ENCODE peak calls at places on chromosomes 13 and 19, in ten cellular contexts. One of them, this sample, is unnamed.

GRCh38 chr13:28822161-28822560 is 2.0 kb downstream of the MTUS2 start:
- DNase-seq in cardiac fibroblast: no peak
- DNase-seq in CD8-positive, alpha-beta memory T cell: no peak
- DNase-seq in WTC11: no peak
- DNase-seq in fibroblast of lung: no peak
- DNase-seq in left ventricle myocardium inferior: no peak
- DNase-seq in EH: no peak
- DNase-seq in HuH-7: no peak
- DNase-seq in fibroblast of mammary gland: no peak
- DNase-seq in NB4: no peak
- DNase-seq in this sample: no peak

GRCh38 chr13:91242652-91243051 is 104.8 kb upstream of the MIR17HG start:
- DNase-seq in fibroblast of mammary gland: no peak
- DNase-seq in CD8-positive, alpha-beta memory T cell: no peak
- DNase-seq in WTC11: no peak
- DNase-seq in EH: no peak
- DNase-seq in NB4: no peak
- DNase-seq in fibroblast of lung: peak; percentile 1
- DNase-seq in HuH-7: no peak
- DNase-seq in left ventricle myocardium inferior: no peak
- DNase-seq in cardiac fibroblast: no peak
- DNase-seq in this sample: no peak

GRCh38 chr13:35343417-35343816 is 133.1 kb downstream of the MAB21L1 start:
- DNase-seq in left ventricle myocardium inferior: no peak
- DNase-seq in fibroblast of mammary gland: no peak
- DNase-seq in EH: no peak
- DNase-seq in fibroblast of lung: no peak
- DNase-seq in CD8-positive, alpha-beta memory T cell: no peak
- DNase-seq in WTC11: no peak
- DNase-seq in NB4: no peak
- DNase-seq in HuH-7: no peak
- DNase-seq in cardiac fibroblast: no peak
- DNase-seq in this sample: no peak

GRCh38 chr13:48828962-48829405 is 146.7 kb upstream of the FNDC3A start:
- DNase-seq in fibroblast of lung: no peak
- DNase-seq in HuH-7: no peak
- DNase-seq in WTC11: no peak
- DNase-seq in NB4: peak; percentile 17
- DNase-seq in fibroblast of mammary gland: peak; percentile 28
- DNase-seq in left ventricle myocardium inferior: no peak
- DNase-seq in EH: no peak
- DNase-seq in cardiac fibroblast: peak; percentile 45
- DNase-seq in CD8-positive, alpha-beta memory T cell: no peak
- DNase-seq in this sample: no peak

GRCh38 chr13:51201886-51202285 is 20.3 kb upstream of the FAM124A start:
- DNase-seq in fibroblast of mammary gland: no peak
- DNase-seq in CD8-positive, alpha-beta memory T cell: no peak
- DNase-seq in left ventricle myocardium inferior: no peak
- DNase-seq in WTC11: no peak
- DNase-seq in NB4: no peak
- DNase-seq in HuH-7: no peak
- DNase-seq in EH: no peak
- DNase-seq in cardiac fibroblast: no peak
- DNase-seq in fibroblast of lung: no peak
- DNase-seq in this sample: no peak

GRCh38 chr13:49240017-49240416 is 7.7 kb upstream of the CDADC1 start:
- DNase-seq in left ventricle myocardium inferior: no peak
- DNase-seq in cardiac fibroblast: peak; percentile 66
- DNase-seq in HuH-7: no peak
- DNase-seq in fibroblast of mammary gland: peak; percentile 66
- DNase-seq in fibroblast of lung: peak; percentile 60
- DNase-seq in CD8-positive, alpha-beta memory T cell: peak; percentile 24
- DNase-seq in WTC11: peak; percentile 18
- DNase-seq in NB4: peak; percentile 64
- DNase-seq in EH: peak; percentile 38
- DNase-seq in this sample: no peak

GRCh38 chr13:110116072-110116487 is 190.9 kb downstream of the COL4A1 start:
- DNase-seq in fibroblast of lung: peak; percentile 86
- DNase-seq in EH: peak; percentile 74
- DNase-seq in CD8-positive, alpha-beta memory T cell: peak; percentile 4
- DNase-seq in left ventricle myocardium inferior: peak; percentile 47
- DNase-seq in cardiac fibroblast: peak; percentile 77
- DNase-seq in fibroblast of mammary gland: peak; percentile 79
- DNase-seq in NB4: peak; percentile 62
- DNase-seq in HuH-7: peak; percentile 68
- DNase-seq in WTC11: peak; percentile 82
- DNase-seq in this sample: peak; percentile 90

GRCh38 chr19:32174386-32175113 is 170.9 kb upstream of the ZNF507 start:
- DNase-seq in cardiac fibroblast: no peak
- DNase-seq in EH: no peak
- DNase-seq in NB4: no peak
- DNase-seq in CD8-positive, alpha-beta memory T cell: no peak
- DNase-seq in HuH-7: no peak
- DNase-seq in WTC11: no peak
- DNase-seq in fibroblast of mammary gland: no peak
- DNase-seq in left ventricle myocardium inferior: no peak
- DNase-seq in fibroblast of lung: no peak
- DNase-seq in this sample: no peak

GRCh38 chr13:27972619-27972877 is 3.4 kb upstream of the CDX2 start:
- DNase-seq in WTC11: no peak
- DNase-seq in CD8-positive, alpha-beta memory T cell: no peak
- DNase-seq in fibroblast of mammary gland: no peak
- DNase-seq in NB4: no peak
- DNase-seq in cardiac fibroblast: no peak
- DNase-seq in HuH-7: no peak
- DNase-seq in EH: no peak
- DNase-seq in left ventricle myocardium inferior: no peak
- DNase-seq in fibroblast of lung: no peak
- DNase-seq in this sample: no peak

GRCh38 chr13:101624210-101624922 is 171.9 kb downstream of the ITGBL1 start:
- DNase-seq in cardiac fibroblast: no peak
- DNase-seq in WTC11: peak; percentile 22
- DNase-seq in EH: peak; percentile 18
- DNase-seq in CD8-positive, alpha-beta memory T cell: no peak
- DNase-seq in fibroblast of lung: peak; percentile 51
- DNase-seq in NB4: no peak
- DNase-seq in HuH-7: no peak
- DNase-seq in fibroblast of mammary gland: no peak
- DNase-seq in left ventricle myocardium inferior: no peak
- DNase-seq in this sample: no peak

GRCh38 chr19:16336571-16336970 is 11.9 kb downstream of the KLF2 start:
- DNase-seq in WTC11: no peak
- DNase-seq in CD8-positive, alpha-beta memory T cell: no peak
- DNase-seq in left ventricle myocardium inferior: no peak
- DNase-seq in fibroblast of mammary gland: no peak
- DNase-seq in NB4: no peak
- DNase-seq in EH: peak; percentile 81
- DNase-seq in cardiac fibroblast: no peak
- DNase-seq in fibroblast of lung: peak; percentile 56
- DNase-seq in HuH-7: no peak
- DNase-seq in this sample: no peak

GRCh38 chr13:20424959-20425358 is 100.7 kb downstream of the CRYL1 start:
- DNase-seq in CD8-positive, alpha-beta memory T cell: no peak
- DNase-seq in HuH-7: no peak
- DNase-seq in fibroblast of lung: peak; percentile 51
- DNase-seq in cardiac fibroblast: no peak
- DNase-seq in NB4: no peak
- DNase-seq in left ventricle myocardium inferior: no peak
- DNase-seq in WTC11: no peak
- DNase-seq in EH: no peak
- DNase-seq in fibroblast of mammary gland: peak; percentile 58
- DNase-seq in this sample: peak; percentile 74

GRCh38 chr19:35670686-35671085 is 4.4 kb downstream of the UPK1A start:
- DNase-seq in WTC11: no peak
- DNase-seq in cardiac fibroblast: no peak
- DNase-seq in fibroblast of lung: no peak
- DNase-seq in left ventricle myocardium inferior: no peak
- DNase-seq in EH: no peak
- DNase-seq in NB4: no peak
- DNase-seq in HuH-7: no peak
- DNase-seq in CD8-positive, alpha-beta memory T cell: no peak
- DNase-seq in fibroblast of mammary gland: no peak
- DNase-seq in this sample: no peak

GRCh38 chr19:45632468-45633196 is 6.6 kb downstream of the EML2 start:
- DNase-seq in HuH-7: no peak
- DNase-seq in NB4: peak; percentile 35
- DNase-seq in cardiac fibroblast: peak; percentile 87
- DNase-seq in WTC11: peak; percentile 96
- DNase-seq in fibroblast of mammary gland: peak; percentile 84
- DNase-seq in EH: peak; percentile 96
- DNase-seq in left ventricle myocardium inferior: peak; percentile 70
- DNase-seq in fibroblast of lung: peak; percentile 90
- DNase-seq in CD8-positive, alpha-beta memory T cell: peak; percentile 8
- DNase-seq in this sample: peak; percentile 77

GRCh38 chr19:53942001-53942786 is 20.5 kb upstream of the CACNG8 start:
- DNase-seq in WTC11: peak; percentile 100
- DNase-seq in HuH-7: no peak
- DNase-seq in CD8-positive, alpha-beta memory T cell: no peak
- DNase-seq in fibroblast of mammary gland: peak; percentile 10
- DNase-seq in fibroblast of lung: no peak
- DNase-seq in left ventricle myocardium inferior: no peak
- DNase-seq in NB4: no peak
- DNase-seq in EH: peak; percentile 7
- DNase-seq in cardiac fibroblast: peak; percentile 39
- DNase-seq in this sample: no peak

GRCh38 chr13:111153977-111154332 is 38.8 kb downstream of the ARHGEF7 start:
- DNase-seq in EH: no peak
- DNase-seq in HuH-7: peak; percentile 30
- DNase-seq in NB4: no peak
- DNase-seq in CD8-positive, alpha-beta memory T cell: no peak
- DNase-seq in left ventricle myocardium inferior: peak; percentile 49
- DNase-seq in fibroblast of mammary gland: peak; percentile 26
- DNase-seq in cardiac fibroblast: peak; percentile 52
- DNase-seq in fibroblast of lung: no peak
- DNase-seq in WTC11: no peak
- DNase-seq in this sample: peak; percentile 89

GRCh38 chr13:23899555-23899954 is 2.3 kb upstream of the C1QTNF9B start:
- DNase-seq in HuH-7: peak; percentile 37
- DNase-seq in left ventricle myocardium inferior: no peak
- DNase-seq in EH: peak; percentile 58
- DNase-seq in fibroblast of lung: peak; percentile 79
- DNase-seq in CD8-positive, alpha-beta memory T cell: no peak
- DNase-seq in WTC11: no peak
- DNase-seq in NB4: peak; percentile 20
- DNase-seq in cardiac fibroblast: peak; percentile 73
- DNase-seq in fibroblast of mammary gland: peak; percentile 66
- DNase-seq in this sample: no peak

This sample was measured in lower leg skin.